ENCODE peak calls at places on chromosomes 12 and 14, in seven cellular contexts. V is epithelial cell of esophagus; K is NCI-H510A treated with DMSO at 0.1 percent for 48 hours; W is naive thymus-derived CD8-positive, alpha-beta T cell; I is NCI-H1694; Z is astrocyte of the cerebellum; F is activated CD4-positive, alpha-beta T cell treated with anti-CD3 and anti-CD28 coated beads for 24 hours. B is an unnamed sample.

GRCh38 chr14:96297000-96297399 is 41.0 kb downstream of the BDKRB1 start:
- DNase-seq in Z (peak; percentile 12), K (peak; percentile 21), V (peak; percentile 24), W (no peak), I (peak; percentile 61), F (no peak), B (no peak)

GRCh38 chr12:52798671-52799497 is 3.0 kb upstream of the KRT3 start:
- DNase-seq in K (no peak), V (peak; percentile 91), W (no peak), Z (no peak), I (no peak), F (no peak), B (no peak)

GRCh38 chr12:42426733-42427132 is 100.8 kb downstream of the PPHLN1 start:
- DNase-seq in Z (no peak), W (no peak), V (peak; percentile 91), F (no peak), I (no peak), K (no peak), B (no peak)

GRCh38 chr12:116616536-116617248 is 57.5 kb downstream of the MAP1LC3B2 start:
- DNase-seq in I (no peak), W (no peak), Z (no peak), V (no peak), K (no peak), F (no peak), B (no peak)

GRCh38 chr12:62764251-62764650 is 170.7 kb downstream of the PPM1H start:
- DNase-seq in V (no peak), Z (no peak), K (no peak), F (no peak), W (no peak), I (no peak), B (no peak)

GRCh38 chr14:71403673-71404072 is 496.4 kb downstream of the PCNX1 start:
- DNase-seq in W (no peak), F (no peak), I (peak; percentile 12), V (peak; percentile 70), Z (peak; percentile 13), K (peak; percentile 62), B (no peak)

GRCh38 chr14:102140027-102140749 is 491 bp downstream of the WDR20 start:
- DNase-seq in I (no peak), F (no peak), Z (no peak), W (peak; percentile 10), V (peak; percentile 55), K (no peak), B (no peak)

GRCh38 chr12:65517656-65518210 is 239.2 kb downstream of the MSRB3 start:
- DNase-seq in F (no peak), I (no peak), Z (no peak), V (no peak), K (no peak), W (no peak), B (no peak)

GRCh38 chr12:46530373-46531056 is 157.9 kb upstream of the SLC38A2 start:
- DNase-seq in K (no peak), F (no peak), V (no peak), W (no peak), Z (no peak), I (no peak), B (no peak)

GRCh38 chr12:50542448-50542847 is 37.7 kb downstream of the DIP2B start:
- DNase-seq in F (peak; percentile 23), V (peak; percentile 98), W (no peak), Z (no peak), I (no peak), K (no peak), B (no peak)

GRCh38 chr14:93019367-93019843 is 96.3 kb downstream of the ITPK1 start:
- DNase-seq in K (no peak), F (no peak), Z (no peak), I (peak; percentile 97), W (no peak), V (no peak), B (no peak)

B was measured in posterior vena cava.